ENCODE peak calls at places on chromosomes 3 and 15, in eight cellular contexts. V is GM23248, L is K562, P is mesenchymal stem cell, D is kidney, Z is mesendoderm, Q is PC-3, U is SK-N-SH. T is an unnamed sample.

GRCh38 chr3:133444071-133444774 is 44.4 kb downstream of the BFSP2 start:
- DNase-seq in V (peak), L (no peak), P (no peak), D (no peak), Z (no peak), Q (peak), U (no peak), T (no peak)

GRCh38 chr3:114221165-114221880 is 16.1 kb downstream of the ZNF80 start:
- DNase-seq in V (no peak), L (no peak), P (no peak), D (no peak), Z (no peak), Q (no peak), U (no peak), T (no peak)

GRCh38 chr15:66072616-66073361 is 180.8 kb downstream of the MEGF11 start:
- DNase-seq in V (no peak), L (no peak), P (peak), D (peak), Z (peak), Q (no peak), U (no peak), T (no peak)

GRCh38 chr3:24886511-24886910 is 391.9 kb upstream of the THRB start:
- DNase-seq in V (no peak), L (no peak), P (no peak), D (no peak), Z (no peak), Q (no peak), U (no peak), T (no peak)

GRCh38 chr3:99972380-99973104 is 141.8 kb downstream of the FILIP1L start:
- DNase-seq in V (no peak), L (no peak), P (no peak), D (no peak), Z (no peak), Q (no peak), U (no peak), T (no peak)

GRCh38 chr15:61659571-61660190 is 400.6 kb downstream of the VPS13C start:
- DNase-seq in V (peak), L (no peak), P (no peak), D (no peak), Z (no peak), Q (peak), U (no peak), T (no peak)

GRCh38 chr3:18097989-18098388 is 327.1 kb downstream of the SATB1 start:
- DNase-seq in V (no peak), L (no peak), P (no peak), D (no peak), Z (no peak), Q (no peak), U (no peak), T (no peak)

GRCh38 chr3:46492890-46493547 is 4.8 kb upstream of the RTP3 start:
- DNase-seq in V (no peak), L (peak), P (no peak), D (no peak), Z (no peak), Q (no peak), U (no peak), T (no peak)

GRCh38 chr3:143330316-143330868 is 210.8 kb downstream of the CHST2 start:
- DNase-seq in V (no peak), L (no peak), P (no peak), D (no peak), Z (no peak), Q (no peak), U (no peak), T (no peak)

GRCh38 chr15:44261007-44261706 is 27.4 kb upstream of the GOLM2 start:
- DNase-seq in V (no peak), L (no peak), P (peak), D (no peak), Z (peak), Q (peak), U (no peak), T (no peak)

GRCh38 chr3:55416381-55416821 is 70.7 kb downstream of the WNT5A start:
- DNase-seq in V (peak), L (no peak), P (peak), D (peak), Z (no peak), Q (peak), U (peak), T (no peak)

GRCh38 chr3:61740494-61740893 is 179.1 kb downstream of the PTPRG start:
- DNase-seq in V (no peak), L (no peak), P (no peak), D (no peak), Z (no peak), Q (no peak), U (no peak), T (no peak)

DNA sequence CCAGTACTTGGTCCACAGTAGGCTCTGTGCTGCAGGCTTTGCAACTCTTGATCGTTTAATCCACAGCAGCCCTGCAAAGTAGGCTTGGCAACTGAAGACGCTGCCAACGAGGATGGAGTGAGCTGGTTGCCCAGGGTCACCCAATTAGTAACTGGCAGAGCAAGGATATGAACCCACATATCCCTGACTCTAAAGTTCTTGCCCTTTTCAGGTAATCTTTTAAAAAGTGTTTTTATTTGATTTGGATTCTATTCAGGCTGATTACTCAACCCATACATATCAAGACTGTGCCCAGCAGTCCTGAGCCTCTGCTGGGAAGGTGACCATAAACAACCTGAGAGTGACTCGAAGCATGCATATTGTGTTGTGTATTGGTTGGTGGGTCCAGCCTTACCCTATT is 50.3 kb downstream of the PSMD6 start:
- DNase-seq in V (no peak), L (no peak), P (no peak), D (no peak), Z (no peak), Q (no peak), U (no peak), T (no peak)
- H3K9ac ChIP-seq in V (no peak), L (no peak), P (no peak), D (no peak), Z (no peak), Q (no peak), U (no peak), T (no peak)

DNA sequence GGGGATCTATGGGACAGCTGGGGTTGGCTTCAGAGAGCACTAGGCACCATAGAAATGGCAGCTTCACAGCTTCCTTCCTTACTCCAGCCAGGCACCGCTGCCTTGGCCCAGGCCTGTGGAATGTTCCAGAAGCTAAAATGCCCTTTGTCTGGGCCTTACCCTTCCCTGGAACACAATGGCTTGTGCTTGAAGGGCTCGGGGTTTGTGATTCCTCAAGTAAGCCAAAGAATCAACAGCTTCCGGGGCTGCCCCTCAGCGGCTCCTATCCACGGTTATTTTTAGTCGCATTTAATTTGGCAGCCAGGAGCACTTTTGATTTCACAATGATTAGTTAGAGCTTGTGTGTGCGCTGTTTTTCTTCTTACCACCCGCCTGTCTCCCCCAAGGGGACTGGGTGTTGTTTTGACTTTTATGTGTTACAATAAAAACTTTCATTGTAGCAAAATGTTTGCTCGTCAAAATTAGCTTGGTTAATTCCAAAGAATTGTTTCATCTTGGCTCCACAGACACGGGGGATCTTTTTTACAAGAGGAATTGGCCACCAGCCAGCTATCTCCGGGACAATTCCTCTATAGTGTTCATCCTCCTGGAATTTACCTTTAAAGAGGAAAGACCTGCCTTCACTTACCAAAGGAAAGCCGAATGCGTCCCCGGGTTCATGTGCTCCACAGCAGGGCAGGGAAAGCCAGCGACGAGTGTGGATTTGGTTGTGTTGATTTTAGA is 73.8 kb downstream of the TLE3 start:
- DNase-seq in V (peak), L (no peak), P (peak), D (peak), Z (no peak), Q (peak), U (no peak), T (no peak)
- H3K4me3 ChIP-seq in V (peak), L (no peak), P (peak), D (no peak), Z (no peak), Q (peak), U (no peak), T (no peak)

GRCh38 chr3:52049503-52049902 is 6.9 kb downstream of the DUSP7 start:
- DNase-seq in V (no peak), L (no peak), P (no peak), D (no peak), Z (no peak), Q (no peak), U (no peak), T (no peak)

GRCh38 chr3:52050571-52050970 is 5.8 kb downstream of the DUSP7 start:
- DNase-seq in V (no peak), L (no peak), P (no peak), D (no peak), Z (no peak), Q (no peak), U (no peak), T (no peak)

GRCh38 chr3:52053307-52054304 is 2.8 kb downstream of the DUSP7 start:
- DNase-seq in V (peak), L (peak), P (peak), D (no peak), Z (peak), Q (peak), U (no peak), T (no peak)

GRCh38 chr3:52052831-52053306 is 3.5 kb downstream of the DUSP7 start:
- DNase-seq in V (peak), L (peak), P (peak), D (peak), Z (peak), Q (peak), U (peak), T (peak)

GRCh38 chr3:52051444-52051843 is 4.9 kb downstream of the DUSP7 start:
- DNase-seq in V (no peak), L (no peak), P (no peak), D (no peak), Z (no peak), Q (no peak), U (no peak), T (no peak)
- H3K9ac ChIP-seq in V (no peak), L (no peak), P (no peak), D (no peak), Z (no peak), Q (no peak), U (no peak), T (no peak)

DNA sequence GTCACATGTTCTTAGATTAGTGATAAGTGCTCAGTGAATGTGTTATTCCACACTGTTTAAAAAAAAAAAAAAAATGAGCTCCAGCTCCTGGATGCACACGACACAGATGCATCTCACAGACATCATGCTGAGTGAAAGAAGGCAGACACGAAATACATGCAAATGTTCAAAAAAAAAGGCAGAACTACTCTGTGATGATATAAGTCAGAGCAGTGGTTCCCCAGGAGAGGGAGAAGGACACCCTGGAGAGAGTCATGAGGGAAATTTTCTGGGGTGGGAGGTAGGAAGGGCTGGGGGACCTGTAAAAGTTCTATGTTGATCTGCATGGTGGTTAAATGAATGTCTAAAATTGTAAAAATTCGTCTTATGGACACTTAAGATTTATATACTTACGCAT is 4.3 kb downstream of the CSRNP1 start:
- DNase-seq in V (peak), L (no peak), P (peak), D (no peak), Z (no peak), Q (no peak), U (no peak), T (no peak)
- H3K4me3 ChIP-seq in V (peak), L (no peak), P (no peak), D (peak), Z (no peak), Q (no peak), U (no peak), T (no peak)

DNA sequence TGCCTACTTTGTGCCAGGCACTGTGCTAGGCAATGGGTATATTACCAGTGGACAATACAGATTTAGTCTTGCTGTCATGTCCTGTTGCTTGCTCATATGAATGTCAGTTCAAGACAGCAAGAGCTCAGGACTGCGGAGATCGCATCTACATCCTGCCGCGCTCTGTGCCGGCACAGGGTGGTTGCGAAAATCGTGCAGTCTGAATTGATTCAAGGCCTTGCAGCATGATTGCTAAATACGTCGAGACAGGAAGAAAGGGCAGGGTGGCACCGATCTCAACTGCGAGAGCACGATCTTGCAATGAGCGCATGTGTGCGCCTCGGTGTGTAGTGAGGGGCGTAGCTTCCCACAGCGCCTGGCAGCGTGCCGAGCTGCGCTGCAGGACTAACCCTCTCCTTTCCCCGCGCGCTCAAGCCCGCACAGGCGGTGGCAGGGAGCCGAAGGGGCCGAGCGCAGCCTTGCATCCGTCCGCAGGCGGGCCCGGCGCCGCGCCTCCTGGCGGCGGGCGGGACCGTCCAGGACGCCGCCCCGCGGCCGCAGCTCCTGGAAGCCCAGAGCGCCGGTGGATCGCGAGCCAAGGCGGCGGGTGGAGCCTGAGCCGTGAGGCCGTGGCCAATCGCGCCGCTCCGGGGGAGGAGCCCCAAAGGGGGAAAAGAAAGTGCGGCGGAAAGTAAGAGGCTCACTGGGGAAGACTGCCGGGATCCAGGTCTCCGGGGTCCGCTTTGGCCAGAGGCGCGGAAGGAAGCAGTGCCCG is at the start of gene IL1RAP:
- DNase-seq in V (peak), L (peak), P (peak), D (peak), Z (peak), Q (peak), U (peak), T (peak)
- H3K9ac ChIP-seq in V (peak), L (peak), P (peak), D (peak), Z (peak), Q (peak), U (peak), T (peak)

GRCh38 chr15:41944313-41944940 is 27.9 kb downstream of the EHD4 start:
- DNase-seq in V (peak), L (no peak), P (peak), D (no peak), Z (peak), Q (peak), U (no peak), T (peak)

GRCh38 chr15:41945221-41945620 is 27.1 kb downstream of the EHD4 start:
- DNase-seq in V (no peak), L (no peak), P (no peak), D (no peak), Z (no peak), Q (no peak), U (no peak), T (no peak)

GRCh38 chr15:41941644-41942415 is 30.5 kb downstream of the EHD4 start:
- DNase-seq in V (no peak), L (no peak), P (no peak), D (no peak), Z (peak), Q (no peak), U (no peak), T (peak)

GRCh38 chr15:41943543-41944312 is 28.6 kb downstream of the EHD4 start:
- DNase-seq in V (no peak), L (no peak), P (no peak), D (no peak), Z (no peak), Q (no peak), U (no peak), T (no peak)

GRCh38 chr15:41942886-41943285 is 29.5 kb downstream of the EHD4 start:
- DNase-seq in V (no peak), L (no peak), P (no peak), D (no peak), Z (no peak), Q (no peak), U (no peak), T (no peak)
- H3K4me3 ChIP-seq in V (no peak), L (no peak), P (no peak), D (no peak), Z (no peak), Q (no peak), U (no peak), T (no peak)

DNA sequence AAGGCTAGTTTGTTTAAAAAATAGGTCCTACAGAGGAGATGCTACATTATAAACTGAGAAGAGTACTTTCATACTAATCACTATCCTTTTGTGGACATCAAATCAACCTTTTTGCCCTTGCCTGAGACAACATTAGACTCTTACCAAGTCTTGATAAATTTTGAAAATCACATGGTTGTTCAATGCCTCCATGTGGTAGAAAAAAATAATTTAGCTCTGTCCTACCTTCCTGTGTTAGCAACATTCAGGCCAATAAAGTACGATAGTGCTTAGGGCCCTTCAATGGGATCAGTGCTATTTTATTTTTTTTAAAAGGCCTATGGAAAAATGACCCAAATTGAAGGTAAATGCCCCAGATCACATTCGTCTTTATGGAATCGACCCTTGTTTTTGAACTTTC is 5.0 kb upstream of the UBE2E1 start:
- DNase-seq in V (peak), L (no peak), P (no peak), D (no peak), Z (no peak), Q (peak), U (peak), T (no peak)
- H3K9ac ChIP-seq in V (no peak), L (no peak), P (peak), D (no peak), Z (no peak), Q (no peak), U (no peak), T (no peak)

T was measured in NT2/D1.